ENCODE peak calls at places on chromosomes 13 and 19, in five cellular contexts. B is neuronal stem cell, M is IMR-90, A is neural progenitor cell, V is DND-41. I is an unnamed sample. For H3K9me3, the result is how much of the 10 kb centered on the place peaks cover.

GRCh38 chr19:1264801-1265610 is 4.1 kb upstream of the CIRBP start:
- DNase-seq in B (no peak), M (peak), A (peak), V (no peak), I (peak)

GRCh38 chr13:51373451-51373850 is 34.0 kb downstream of the SERPINE3 start:
- DNase-seq in B (no peak), M (no peak), A (no peak), V (no peak), I (no peak)

GRCh38 chr19:803686-804418 is 6.6 kb downstream of the PTBP1 start:
- DNase-seq in B (no peak), M (no peak), A (no peak), V (no peak), I (no peak)

GRCh38 chr13:53150568-53150967 is 122.0 kb downstream of the OLFM4 start:
- DNase-seq in B (no peak), M (no peak), A (no peak), V (no peak), I (no peak)

GRCh38 chr19:4722671-4723464 is 774 bp downstream of the DPP9 start:
- DNase-seq in B (no peak), M (peak), A (peak), V (peak), I (peak)

GRCh38 chr19:49133621-49134454 is 14.5 kb downstream of the PPFIA3 start:
- DNase-seq in B (no peak), M (peak), A (peak), V (peak), I (no peak)

GRCh38 chr13:110129076-110129475 is 177.9 kb downstream of the COL4A1 start:
- DNase-seq in B (no peak), M (no peak), A (no peak), V (no peak), I (no peak)

GRCh38 chr19:1591421-1592022 is 1.1 kb downstream of the MBD3 start:
- DNase-seq in B (no peak), M (no peak), A (peak), V (no peak), I (no peak)

GRCh38 chr19:6947745-6948144 is 60.4 kb downstream of the ADGRE1 start:
- DNase-seq in B (no peak), M (no peak), A (no peak), V (no peak), I (peak)

GRCh38 chr13:48493076-48493765 is 39.7 kb downstream of the RCBTB2 start:
- DNase-seq in B (no peak), M (no peak), A (no peak), V (peak), I (no peak)

GRCh38 chr19:16902545-16902944 is 13.7 kb downstream of the F2RL3 start:
- DNase-seq in B (no peak), M (no peak), A (no peak), V (no peak), I (no peak)

GRCh38 chr19:49712397-49712859 is 21.5 kb downstream of the CPT1C start:
- DNase-seq in B (no peak), M (peak), A (peak), V (no peak), I (peak)

GRCh38 chr13:49023441-49023840 is 47.7 kb downstream of the FNDC3A start:
- DNase-seq in B (no peak), M (peak), A (no peak), V (no peak), I (peak)

GRCh38 chr19:11061951-11062350 is 27.3 kb upstream of the LDLR start:
- DNase-seq in B (no peak), M (no peak), A (no peak), V (no peak), I (no peak)

GRCh38 chr13:19085258-19085657 is 96.4 kb downstream of the TUBA3C start:
- DNase-seq in B (no peak), M (no peak), A (no peak), V (no peak), I (no peak)

GRCh38 chr19:41521860-41522555 is 54.0 kb upstream of the CEACAM21 start:
- DNase-seq in B (peak), M (no peak), A (peak), V (no peak), I (no peak)

GRCh38 chr13:75670496-75670895 is 34.4 kb downstream of the LMO7 start:
- DNase-seq in B (no peak), M (peak), A (no peak), V (no peak), I (no peak)

GRCh38 chr13:75679459-75679858 is 43.3 kb downstream of the LMO7 start:
- DNase-seq in B (no peak), M (no peak), A (no peak), V (no peak), I (no peak)

GRCh38 chr13:75669706-75670105 is 33.6 kb downstream of the LMO7 start:
- DNase-seq in B (no peak), M (no peak), A (no peak), V (no peak), I (no peak)

DNA sequence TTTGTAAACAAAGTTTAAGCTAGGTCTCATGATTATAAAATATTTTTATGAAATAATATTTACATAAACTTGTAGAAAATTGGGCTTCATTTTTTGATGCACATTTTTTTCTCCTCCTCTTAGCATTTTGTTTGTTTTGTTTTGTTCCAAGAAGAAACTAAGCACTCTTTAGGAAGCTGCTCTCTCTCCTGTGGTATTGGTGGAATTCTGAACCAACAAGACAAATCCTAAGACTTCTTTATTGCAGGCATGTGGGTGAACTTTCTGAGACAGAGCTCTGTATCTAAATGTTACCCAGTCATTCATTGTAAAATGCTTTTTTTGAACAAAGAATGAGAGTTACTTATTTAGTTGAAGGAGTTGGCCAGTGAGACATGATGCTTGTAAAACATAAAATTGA is 39.3 kb downstream of the LMO7 start:
- DNase-seq in B (no peak), M (peak), A (no peak), V (no peak), I (no peak)
- H3K9ac ChIP-seq in B (no peak), M (peak), A (no peak), V (no peak), I (no peak)

DNA sequence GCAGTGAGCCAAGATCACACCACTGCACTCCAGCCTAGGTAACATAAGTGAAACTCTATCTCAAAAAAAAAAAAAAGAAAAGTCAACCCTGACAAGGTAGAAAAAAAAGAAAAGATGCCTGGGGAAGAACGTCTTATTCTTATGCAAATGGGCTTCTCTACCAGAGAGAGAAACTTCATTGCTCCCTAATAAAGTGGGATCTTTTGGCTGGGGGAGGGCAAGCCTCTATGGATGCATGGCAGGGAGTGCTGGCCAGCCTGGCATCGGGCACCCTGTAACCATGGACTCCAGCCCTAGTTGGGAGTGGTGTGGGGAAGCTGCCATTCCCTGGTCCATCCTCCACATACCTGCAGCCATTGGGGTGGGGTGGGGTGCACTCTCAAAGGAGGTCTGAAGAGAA is 30.7 kb upstream of the ZNF728 start:
- DNase-seq in B (no peak), M (no peak), A (no peak), V (no peak), I (no peak)
- H3K9me3 ChIP-seq in B (under half), M (under half), A (under half), V (under half), I (under half)

GRCh38 chr19:19662344-19662743 is 1.1 kb downstream of the ATP13A1 start:
- DNase-seq in B (no peak), M (no peak), A (no peak), V (no peak), I (no peak)
- H3K9ac ChIP-seq in B (no peak), M (peak), A (no peak), V (peak), I (peak)

DNA sequence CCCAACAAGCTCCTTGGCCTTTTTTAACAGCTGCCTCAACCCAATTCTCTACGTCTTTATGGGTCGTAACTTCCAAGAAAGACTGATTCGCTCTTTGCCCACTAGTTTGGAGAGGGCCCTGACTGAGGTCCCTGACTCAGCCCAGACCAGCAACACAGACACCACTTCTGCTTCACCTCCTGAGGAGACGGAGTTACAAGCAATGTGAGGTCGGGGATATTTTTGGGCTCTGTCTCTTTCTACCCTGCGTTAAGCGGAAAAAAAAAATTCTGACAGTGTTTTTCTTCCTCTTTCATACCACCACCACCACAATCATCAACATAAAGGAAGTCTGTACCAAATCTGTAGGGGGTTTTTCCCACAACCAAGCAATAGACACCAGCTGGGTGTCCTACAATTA is 29.6 kb downstream of the FPR3 start:
- DNase-seq in B (no peak), M (no peak), A (no peak), V (no peak), I (no peak)
- H3K9me3 ChIP-seq in B (under half), M (under half), A (under half), V (under half), I (under half)

DNA sequence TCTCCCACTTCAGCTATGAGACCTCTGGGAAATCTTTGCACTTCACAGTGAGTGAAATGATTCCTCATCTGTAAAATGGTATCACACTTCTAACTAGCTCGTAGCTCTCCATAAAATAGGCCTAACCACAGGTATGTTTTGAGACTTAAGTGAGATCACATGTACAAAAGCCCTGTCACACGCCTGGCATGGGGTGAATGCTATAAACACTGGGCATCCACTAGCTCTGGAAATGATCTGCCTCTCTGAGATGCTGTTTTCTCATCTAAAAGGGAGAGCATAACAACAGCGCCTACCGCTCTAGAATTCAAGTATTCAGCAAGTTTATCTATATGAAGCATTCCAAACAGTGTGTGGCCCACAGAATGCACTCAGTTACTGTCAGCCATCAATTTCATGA is 2.2 kb downstream of the AKT2 start:
- DNase-seq in B (no peak), M (peak), A (no peak), V (no peak), I (peak)
- H3K9ac ChIP-seq in B (no peak), M (peak), A (no peak), V (peak), I (peak)

I was measured in astrocyte.